ENCODE peak calls at places on chromosomes 11 and 22, in eight cellular contexts. A, R, F, O, H, D, E and I are unnamed samples.
A peak's percentile ranks its signal among the peaks of the same experiment; 100 is the strongest.

GRCh38 chr11:74018331-74019005 is 9.6 kb upstream of the UCP3 start:
- DNase-seq in H (peak; percentile 71), A (no peak), D (peak; percentile 93), O (no peak), R (peak; percentile 79), F (peak; percentile 88), E (no peak), I (no peak)

GRCh38 chr11:33463059-33463458 is 205.9 kb downstream of the HIPK3 start:
- DNase-seq in D (no peak), R (no peak), A (no peak), O (no peak), E (no peak), F (no peak), H (no peak), I (no peak)

GRCh38 chr11:101470881-101471535 is 112.8 kb downstream of the TRPC6 start:
- DNase-seq in H (no peak), F (peak; percentile 45), A (no peak), R (no peak), O (no peak), E (no peak), D (no peak), I (no peak)

GRCh38 chr22:40416636-40417035 is 46.2 kb downstream of the SGSM3 start:
- DNase-seq in O (no peak), D (no peak), A (no peak), F (no peak), R (no peak), H (no peak), E (no peak), I (no peak)

GRCh38 chr11:115616941-115617340 is 112.7 kb upstream of the CADM1 start:
- DNase-seq in R (no peak), F (no peak), O (no peak), A (no peak), H (peak; percentile 8), E (no peak), D (peak; percentile 27), I (no peak)

GRCh38 chr22:20664594-20664959 is 109.3 kb upstream of the SERPIND1 start:
- DNase-seq in A (no peak), R (no peak), F (no peak), O (no peak), H (no peak), D (no peak), E (no peak), I (no peak)

GRCh38 chr11:34168642-34169051 is 63.2 kb downstream of the NAT10 start:
- DNase-seq in R (no peak), O (no peak), H (no peak), D (no peak), F (peak; percentile 40), E (no peak), A (no peak), I (no peak)

GRCh38 chr11:42407379-42407778 is 904.4 kb upstream of the API5 start:
- DNase-seq in H (no peak), A (peak; percentile 13), D (no peak), R (no peak), E (no peak), O (no peak), F (peak; percentile 33), I (no peak)

GRCh38 chr11:103806130-103806900 is 230.1 kb upstream of the DDI1 start:
- DNase-seq in F (peak; percentile 66), D (no peak), A (peak; percentile 7), O (no peak), R (peak; percentile 13), E (no peak), H (peak; percentile 57), I (no peak)

GRCh38 chr11:130071211-130071712 is 1.6 kb downstream of the APLP2 start:
- DNase-seq in O (no peak), R (no peak), A (no peak), H (no peak), F (peak; percentile 66), D (no peak), E (no peak), I (no peak)

GRCh38 chr22:36012332-36012731 is 16.3 kb downstream of the RBFOX2 start:
- DNase-seq in F (no peak), O (no peak), R (no peak), H (no peak), E (no peak), D (no peak), A (no peak), I (no peak)

GRCh38 chr22:31475778-31476177 is 13.9 kb downstream of the EIF4ENIF1 start:
- DNase-seq in F (no peak), E (no peak), H (no peak), D (no peak), A (no peak), O (no peak), R (no peak), I (no peak)

GRCh38 chr11:114783805-114784204 is 105.5 kb downstream of the NXPE2 start:
- DNase-seq in F (no peak), A (no peak), O (no peak), E (no peak), H (no peak), R (no peak), D (no peak), I (no peak)

GRCh38 chr11:103537904-103538502 is 428.8 kb downstream of the DYNC2H1 start:
- DNase-seq in H (no peak), R (peak; percentile 6), D (no peak), A (peak; percentile 8), F (peak; percentile 80), E (no peak), O (no peak), I (peak; percentile 6)

GRCh38 chr11:55658608-55659007 is 3.4 kb upstream of the OR4C6 start:
- DNase-seq in F (no peak), R (no peak), O (no peak), H (no peak), A (peak; percentile 61), E (no peak), D (no peak), I (no peak)

GRCh38 chr11:72478596-72479143 is 44.3 kb upstream of the CLPB start:
- DNase-seq in O (no peak), D (no peak), H (no peak), R (no peak), A (no peak), E (no peak), F (no peak), I (no peak)

GRCh38 chr11:72483412-72484186 is 49.3 kb upstream of the CLPB start:
- DNase-seq in D (no peak), O (no peak), A (peak; percentile 9), R (no peak), F (peak; percentile 55), E (no peak), H (no peak), I (no peak)
- TF ChIP-seq CTCF in D (no peak), O (no peak), A (no peak), R (no peak), F (no peak), E (no peak), H (no peak), I (no peak)

DNA sequence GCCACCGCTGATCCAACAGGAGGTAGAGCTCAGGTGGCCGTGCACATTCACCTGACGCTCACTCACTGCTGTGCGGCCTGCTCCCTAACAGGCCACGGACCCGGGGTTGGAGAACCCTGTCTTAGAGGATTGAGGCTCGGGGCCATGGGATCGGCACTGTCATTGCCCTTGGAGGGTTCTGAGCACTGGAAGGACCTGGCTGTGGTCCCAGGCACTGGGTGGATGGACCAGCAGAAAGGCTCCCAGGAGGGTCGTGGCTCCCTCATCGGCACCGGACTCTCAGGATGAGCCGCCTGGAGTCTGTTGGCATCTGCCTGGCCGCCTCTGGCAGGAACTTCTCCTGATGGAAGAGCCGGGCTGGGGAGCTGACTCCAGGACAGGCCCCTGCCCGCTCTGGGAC is 6.5 kb downstream of the KCNQ1 start:
- DNase-seq in F (no peak), H (no peak), O (no peak), E (no peak), R (no peak), D (no peak), A (no peak), I (no peak)
- TF ChIP-seq CTCF in F (no peak), H (no peak), O (no peak), E (no peak), R (no peak), D (no peak), A (no peak), I (no peak)

GRCh38 chr11:64563966-64564365 is 27.1 kb upstream of the SLC22A12 start:
- DNase-seq in R (no peak), F (no peak), H (no peak), E (no peak), D (no peak), A (no peak), O (no peak), I (no peak)

GRCh38 chr11:64566915-64567882 is 23.8 kb upstream of the SLC22A12 start:
- DNase-seq in R (no peak), E (no peak), O (no peak), H (no peak), F (no peak), A (no peak), D (no peak), I (no peak)

GRCh38 chr11:64566042-64566914 is 24.7 kb upstream of the SLC22A12 start:
- DNase-seq in O (peak; percentile 21), F (peak; percentile 85), A (no peak), H (no peak), R (peak; percentile 36), D (no peak), E (peak; percentile 67), I (no peak)

GRCh38 chr11:64564419-64564818 is 26.6 kb upstream of the SLC22A12 start:
- DNase-seq in O (no peak), E (no peak), H (no peak), A (no peak), D (no peak), F (no peak), R (no peak), I (no peak)

GRCh38 chr11:64564947-64565889 is 25.8 kb upstream of the SLC22A12 start:
- DNase-seq in D (no peak), A (no peak), R (no peak), O (no peak), E (no peak), H (no peak), F (no peak), I (no peak)
- TF ChIP-seq CTCF in D (no peak), A (no peak), R (no peak), O (no peak), E (peak; percentile 41), H (no peak), F (peak; percentile 20), I (peak; percentile 17)

GRCh38 chr11:365831-366230 is 3.5 kb upstream of the B4GALNT4 start:
- DNase-seq in E (no peak), H (no peak), F (no peak), R (no peak), D (no peak), O (no peak), A (no peak), I (peak; percentile 30)

GRCh38 chr11:360326-361280 is 8.7 kb upstream of the B4GALNT4 start:
- DNase-seq in H (no peak), O (no peak), F (no peak), D (no peak), E (no peak), A (no peak), R (no peak), I (no peak)

GRCh38 chr11:364991-365390 is 4.3 kb upstream of the B4GALNT4 start:
- DNase-seq in F (no peak), H (no peak), E (no peak), D (no peak), A (no peak), R (no peak), O (no peak), I (no peak)

GRCh38 chr11:362642-363442 is 6.5 kb upstream of the B4GALNT4 start:
- DNase-seq in O (no peak), A (no peak), D (no peak), H (no peak), R (no peak), E (no peak), F (no peak), I (no peak)

GRCh38 chr11:363948-364761 is 5.1 kb upstream of the B4GALNT4 start:
- DNase-seq in E (no peak), F (peak; percentile 85), A (peak; percentile 72), O (peak; percentile 58), R (peak; percentile 75), H (no peak), D (no peak), I (peak; percentile 70)
- TF ChIP-seq CTCF in E (peak; percentile 21), F (peak; percentile 75), A (peak; percentile 64), O (peak; percentile 37), R (no peak), H (peak; percentile 18), D (no peak), I (peak; percentile 55)